ENCODE peak calls at places on chromosomes 4 and X, in six cellular contexts. One of them, this sample, is unnamed.

GRCh38 chrX:71367396-71367795 is 1.2 kb downstream of the TAF1 start:
- DNase-seq in PC-3: no peak
- DNase-seq in colonic mucosa: no peak
- DNase-seq in heart left ventricle: no peak
- DNase-seq in cardiac muscle cell: no peak
- DNase-seq in fibroblast of the aortic adventitia: peak; percentile 5
- DNase-seq in this sample: no peak

GRCh38 chr4:61938250-61938846 is 738.2 kb downstream of the ADGRL3 start:
- DNase-seq in PC-3: no peak
- DNase-seq in heart left ventricle: no peak
- DNase-seq in colonic mucosa: no peak
- DNase-seq in cardiac muscle cell: no peak
- DNase-seq in fibroblast of the aortic adventitia: no peak
- DNase-seq in this sample: no peak

GRCh38 chrX:7972586-7972985 is 45.4 kb upstream of the PNPLA4 start:
- DNase-seq in cardiac muscle cell: peak; percentile 5
- DNase-seq in heart left ventricle: no peak
- DNase-seq in PC-3: no peak
- DNase-seq in fibroblast of the aortic adventitia: no peak
- DNase-seq in colonic mucosa: no peak
- DNase-seq in this sample: no peak

GRCh38 chr4:102696763-102697162 is 64.0 kb downstream of the MANBA start:
- DNase-seq in fibroblast of the aortic adventitia: peak; percentile 67
- DNase-seq in PC-3: no peak
- DNase-seq in cardiac muscle cell: no peak
- DNase-seq in colonic mucosa: no peak
- DNase-seq in heart left ventricle: no peak
- DNase-seq in this sample: no peak

GRCh38 chrX:110153900-110154299 is 151.0 kb downstream of the TMEM164 start:
- DNase-seq in colonic mucosa: no peak
- DNase-seq in heart left ventricle: no peak
- DNase-seq in PC-3: no peak
- DNase-seq in cardiac muscle cell: no peak
- DNase-seq in fibroblast of the aortic adventitia: no peak
- DNase-seq in this sample: no peak

GRCh38 chrX:112510629-112511028 is 169.1 kb downstream of the LHFPL1 start:
- DNase-seq in PC-3: no peak
- DNase-seq in fibroblast of the aortic adventitia: no peak
- DNase-seq in colonic mucosa: no peak
- DNase-seq in cardiac muscle cell: no peak
- DNase-seq in heart left ventricle: no peak
- DNase-seq in this sample: no peak

GRCh38 chrX:31093639-31093975 is 21.8 kb upstream of the FTHL17 start:
- DNase-seq in cardiac muscle cell: no peak
- DNase-seq in colonic mucosa: no peak
- DNase-seq in PC-3: no peak
- DNase-seq in heart left ventricle: no peak
- DNase-seq in fibroblast of the aortic adventitia: no peak
- DNase-seq in this sample: no peak

GRCh38 chr4:97370581-97370980 is 772.7 kb downstream of the STPG2 start:
- DNase-seq in heart left ventricle: no peak
- DNase-seq in colonic mucosa: no peak
- DNase-seq in fibroblast of the aortic adventitia: no peak
- DNase-seq in PC-3: no peak
- DNase-seq in cardiac muscle cell: no peak
- DNase-seq in this sample: no peak

GRCh38 chr4:26083987-26084386 is 170.0 kb downstream of the SMIM20 start:
- DNase-seq in fibroblast of the aortic adventitia: peak; percentile 87
- DNase-seq in colonic mucosa: no peak
- DNase-seq in PC-3: peak; percentile 94
- DNase-seq in heart left ventricle: no peak
- DNase-seq in cardiac muscle cell: peak; percentile 15
- DNase-seq in this sample: no peak

GRCh38 chrX:150527108-150527507 is 41.3 kb upstream of the MTM1 start:
- DNase-seq in PC-3: no peak
- DNase-seq in heart left ventricle: no peak
- DNase-seq in cardiac muscle cell: no peak
- DNase-seq in fibroblast of the aortic adventitia: no peak
- DNase-seq in colonic mucosa: no peak
- DNase-seq in this sample: no peak

GRCh38 chr4:81215219-81215892 is at the start of gene PRKG2:
- DNase-seq in cardiac muscle cell: peak; percentile 40
- DNase-seq in PC-3: no peak
- DNase-seq in heart left ventricle: no peak
- DNase-seq in fibroblast of the aortic adventitia: no peak
- DNase-seq in colonic mucosa: peak; percentile 20
- DNase-seq in this sample: peak; percentile 51

GRCh38 chrX:20487227-20487626 is 220.5 kb upstream of the RPS6KA3 start:
- DNase-seq in heart left ventricle: no peak
- DNase-seq in fibroblast of the aortic adventitia: peak; percentile 40
- DNase-seq in colonic mucosa: no peak
- DNase-seq in cardiac muscle cell: no peak
- DNase-seq in PC-3: peak; percentile 73
- DNase-seq in this sample: no peak

GRCh38 chr4:40409835-40410234 is 74.7 kb downstream of the CHRNA9 start:
- DNase-seq in heart left ventricle: no peak
- DNase-seq in PC-3: peak; percentile 50
- DNase-seq in colonic mucosa: no peak
- DNase-seq in cardiac muscle cell: no peak
- DNase-seq in fibroblast of the aortic adventitia: peak; percentile 14
- DNase-seq in this sample: no peak

GRCh38 chr4:62898115-62898514 is 1511.1 kb downstream of the TECRL start:
- DNase-seq in cardiac muscle cell: no peak
- DNase-seq in colonic mucosa: no peak
- DNase-seq in PC-3: no peak
- DNase-seq in heart left ventricle: no peak
- DNase-seq in fibroblast of the aortic adventitia: no peak
- DNase-seq in this sample: peak; percentile 30

GRCh38 chr4:6123116-6123515 is 77.2 kb downstream of the JAKMIP1 start:
- DNase-seq in cardiac muscle cell: no peak
- DNase-seq in colonic mucosa: no peak
- DNase-seq in fibroblast of the aortic adventitia: no peak
- DNase-seq in heart left ventricle: no peak
- DNase-seq in PC-3: no peak
- DNase-seq in this sample: no peak

GRCh38 chrX:71301195-71301924 is at the start of gene ITGB1BP2:
- DNase-seq in PC-3: no peak
- DNase-seq in cardiac muscle cell: peak; percentile 87
- DNase-seq in colonic mucosa: no peak
- DNase-seq in heart left ventricle: peak; percentile 35
- DNase-seq in fibroblast of the aortic adventitia: peak; percentile 67
- DNase-seq in this sample: no peak

GRCh38 chrX:81728622-81729021 is 526.7 kb downstream of the SH3BGRL start:
- DNase-seq in PC-3: no peak
- DNase-seq in fibroblast of the aortic adventitia: no peak
- DNase-seq in colonic mucosa: no peak
- DNase-seq in heart left ventricle: no peak
- DNase-seq in cardiac muscle cell: no peak
- DNase-seq in this sample: no peak

GRCh38 chr4:188053302-188053701 is 56.1 kb downstream of the TRIML2 start:
- DNase-seq in colonic mucosa: no peak
- DNase-seq in cardiac muscle cell: no peak
- DNase-seq in PC-3: no peak
- DNase-seq in fibroblast of the aortic adventitia: no peak
- DNase-seq in heart left ventricle: no peak
- DNase-seq in this sample: no peak
- TF ChIP-seq CTCF in colonic mucosa: no peak
- TF ChIP-seq CTCF in cardiac muscle cell: no peak
- TF ChIP-seq CTCF in PC-3: no peak
- TF ChIP-seq CTCF in fibroblast of the aortic adventitia: no peak
- TF ChIP-seq CTCF in heart left ventricle: no peak
- TF ChIP-seq CTCF in this sample: no peak

GRCh38 chr4:173235050-173235449 is 66.4 kb downstream of the GALNT7 start:
- DNase-seq in colonic mucosa: no peak
- DNase-seq in fibroblast of the aortic adventitia: no peak
- DNase-seq in cardiac muscle cell: no peak
- DNase-seq in PC-3: no peak
- DNase-seq in heart left ventricle: no peak
- DNase-seq in this sample: no peak

GRCh38 chr4:173230077-173230476 is 61.5 kb downstream of the GALNT7 start:
- DNase-seq in fibroblast of the aortic adventitia: no peak
- DNase-seq in cardiac muscle cell: no peak
- DNase-seq in PC-3: no peak
- DNase-seq in colonic mucosa: no peak
- DNase-seq in heart left ventricle: no peak
- DNase-seq in this sample: no peak

GRCh38 chr4:173237152-173237551 is 68.5 kb downstream of the GALNT7 start:
- DNase-seq in fibroblast of the aortic adventitia: no peak
- DNase-seq in heart left ventricle: no peak
- DNase-seq in cardiac muscle cell: no peak
- DNase-seq in colonic mucosa: no peak
- DNase-seq in PC-3: peak; percentile 48
- DNase-seq in this sample: no peak

GRCh38 chr4:173227753-173228152 is 59.1 kb downstream of the GALNT7 start:
- DNase-seq in fibroblast of the aortic adventitia: no peak
- DNase-seq in PC-3: no peak
- DNase-seq in colonic mucosa: no peak
- DNase-seq in heart left ventricle: no peak
- DNase-seq in cardiac muscle cell: no peak
- DNase-seq in this sample: no peak

DNA sequence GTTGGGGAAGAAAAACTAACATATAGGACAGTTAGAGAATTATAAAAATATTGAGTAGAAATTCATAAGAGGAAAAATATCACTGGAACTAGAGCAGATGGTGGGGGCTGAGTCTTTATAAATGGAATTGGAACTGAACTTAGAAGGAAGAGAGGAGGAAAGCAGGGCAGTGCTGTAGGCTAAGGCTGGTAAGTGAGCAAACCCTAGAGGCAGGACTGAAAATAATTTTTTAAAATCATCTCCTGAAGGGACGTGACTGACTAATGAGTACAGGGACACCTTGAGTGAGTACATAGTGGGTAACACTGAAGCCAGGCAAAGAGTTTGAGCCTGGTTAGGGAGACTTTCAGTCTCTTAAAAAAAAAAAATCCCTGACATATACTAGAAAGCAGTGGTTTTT is 63.3 kb downstream of the GALNT7 start:
- DNase-seq in heart left ventricle: no peak
- DNase-seq in fibroblast of the aortic adventitia: peak; percentile 49
- DNase-seq in cardiac muscle cell: no peak
- DNase-seq in colonic mucosa: no peak
- DNase-seq in PC-3: peak; percentile 40
- DNase-seq in this sample: no peak
- TF ChIP-seq CTCF in heart left ventricle: no peak
- TF ChIP-seq CTCF in fibroblast of the aortic adventitia: peak; percentile 45
- TF ChIP-seq CTCF in cardiac muscle cell: peak; percentile 41
- TF ChIP-seq CTCF in colonic mucosa: no peak
- TF ChIP-seq CTCF in PC-3: peak; percentile 51
- TF ChIP-seq CTCF in this sample: no peak

GRCh38 chr4:32462944-32463343 is 1742.8 kb downstream of the PCDH7 start:
- DNase-seq in cardiac muscle cell: no peak
- DNase-seq in colonic mucosa: no peak
- DNase-seq in PC-3: peak; percentile 47
- DNase-seq in heart left ventricle: no peak
- DNase-seq in fibroblast of the aortic adventitia: peak; percentile 19
- DNase-seq in this sample: no peak
- TF ChIP-seq CTCF in cardiac muscle cell: peak; percentile 60
- TF ChIP-seq CTCF in colonic mucosa: peak; percentile 19
- TF ChIP-seq CTCF in PC-3: peak; percentile 68
- TF ChIP-seq CTCF in heart left ventricle: peak; percentile 40
- TF ChIP-seq CTCF in fibroblast of the aortic adventitia: peak; percentile 45
- TF ChIP-seq CTCF in this sample: no peak

GRCh38 chr4:53151489-53151788 is 214.4 kb downstream of the SCFD2 start:
- DNase-seq in heart left ventricle: no peak
- DNase-seq in PC-3: no peak
- DNase-seq in colonic mucosa: no peak
- DNase-seq in fibroblast of the aortic adventitia: no peak
- DNase-seq in cardiac muscle cell: no peak
- DNase-seq in this sample: no peak

GRCh38 chr4:53147179-53147578 is 218.7 kb downstream of the SCFD2 start:
- DNase-seq in PC-3: no peak
- DNase-seq in fibroblast of the aortic adventitia: no peak
- DNase-seq in colonic mucosa: no peak
- DNase-seq in heart left ventricle: no peak
- DNase-seq in cardiac muscle cell: no peak
- DNase-seq in this sample: no peak

GRCh38 chr4:53152467-53152866 is 213.4 kb downstream of the SCFD2 start:
- DNase-seq in colonic mucosa: no peak
- DNase-seq in heart left ventricle: no peak
- DNase-seq in PC-3: no peak
- DNase-seq in fibroblast of the aortic adventitia: no peak
- DNase-seq in cardiac muscle cell: no peak
- DNase-seq in this sample: no peak

GRCh38 chr4:53150631-53151488 is 215.0 kb downstream of the SCFD2 start:
- DNase-seq in cardiac muscle cell: no peak
- DNase-seq in fibroblast of the aortic adventitia: no peak
- DNase-seq in heart left ventricle: no peak
- DNase-seq in PC-3: no peak
- DNase-seq in colonic mucosa: no peak
- DNase-seq in this sample: no peak

DNA sequence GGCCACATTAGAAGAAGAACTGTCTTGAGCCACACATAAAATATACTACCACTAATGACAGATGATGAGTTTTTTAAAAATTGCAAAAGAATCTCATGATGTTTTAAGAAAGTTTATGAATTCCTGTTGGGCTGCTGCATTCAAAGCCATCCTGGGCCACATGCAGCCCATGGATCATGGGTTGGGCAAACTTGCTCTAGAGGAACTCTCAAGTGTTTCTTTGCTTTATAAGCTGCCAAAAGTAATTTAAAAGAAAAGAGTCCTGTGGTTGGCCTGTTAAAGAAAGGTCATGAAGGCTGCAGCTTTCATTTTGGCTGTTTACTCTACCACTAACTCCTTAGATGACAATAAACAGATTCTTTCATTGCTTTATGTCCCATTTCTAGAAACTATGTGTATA is 218.2 kb downstream of the SCFD2 start:
- DNase-seq in fibroblast of the aortic adventitia: no peak
- DNase-seq in PC-3: no peak
- DNase-seq in heart left ventricle: no peak
- DNase-seq in cardiac muscle cell: no peak
- DNase-seq in colonic mucosa: no peak
- DNase-seq in this sample: no peak
- TF ChIP-seq CTCF in fibroblast of the aortic adventitia: no peak
- TF ChIP-seq CTCF in PC-3: no peak
- TF ChIP-seq CTCF in heart left ventricle: no peak
- TF ChIP-seq CTCF in cardiac muscle cell: no peak
- TF ChIP-seq CTCF in colonic mucosa: no peak
- TF ChIP-seq CTCF in this sample: no peak

DNA sequence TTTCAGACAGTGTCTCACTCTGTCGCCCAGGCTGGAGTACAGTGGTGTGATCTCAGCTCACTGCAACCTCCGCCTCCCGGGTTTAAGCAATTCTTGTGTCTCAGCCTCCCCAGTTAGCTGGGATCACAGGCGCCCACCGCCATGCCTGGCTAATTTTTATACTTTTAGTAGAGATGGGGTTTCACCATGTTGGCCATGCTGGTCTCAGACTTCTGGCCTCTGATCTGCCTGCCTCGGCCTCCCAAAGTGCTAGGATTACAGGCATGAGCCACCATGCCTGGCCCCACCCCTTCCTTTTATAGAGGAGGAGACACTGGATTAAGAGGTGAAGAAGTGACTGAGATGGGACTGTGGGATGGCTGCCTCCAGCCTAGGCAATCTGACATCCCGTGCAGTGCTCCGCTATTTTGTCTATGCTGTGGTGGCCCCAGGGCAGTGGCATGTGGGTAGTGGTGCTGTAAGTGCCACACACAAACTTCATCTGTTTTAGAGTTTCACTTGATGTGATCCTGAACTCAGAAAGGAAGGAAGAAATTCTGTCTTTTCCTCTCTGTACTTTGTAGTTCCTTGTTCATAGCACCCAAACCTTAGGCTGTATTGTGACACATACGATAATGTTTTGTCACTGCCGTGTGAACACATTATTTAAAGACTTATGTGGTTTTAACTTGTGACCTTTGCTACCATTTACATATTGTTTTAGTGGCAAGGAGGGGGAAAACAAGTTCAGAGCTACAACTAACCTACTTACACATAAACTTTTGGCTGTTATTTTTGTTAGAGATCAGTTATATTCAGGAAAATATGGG is 48.9 kb downstream of the FNIP2 start:
- DNase-seq in heart left ventricle: no peak
- DNase-seq in cardiac muscle cell: no peak
- DNase-seq in PC-3: no peak
- DNase-seq in fibroblast of the aortic adventitia: no peak
- DNase-seq in colonic mucosa: no peak
- DNase-seq in this sample: no peak
- TF ChIP-seq CTCF in heart left ventricle: no peak
- TF ChIP-seq CTCF in cardiac muscle cell: no peak
- TF ChIP-seq CTCF in PC-3: no peak
- TF ChIP-seq CTCF in fibroblast of the aortic adventitia: no peak
- TF ChIP-seq CTCF in colonic mucosa: no peak
- TF ChIP-seq CTCF in this sample: no peak